ENCODE peak calls at places on chromosomes 4 and X, in nine cellular contexts. D is gastrocnemius medialis; C is osteoblast; F is fibroblast of lung; O is IMR-90; Q is sigmoid colon; M is CD8-positive, alpha-beta T cell; W is neuronal stem cell; N is stomach. X is an unnamed sample. For H3K36me3 and H3K4me1, the result is how much of the 10 kb centered on the place peaks cover.

GRCh38 chrX:96763608-96764007 is 79.0 kb downstream of the DIAPH2 start:
- DNase-seq in F (no peak), Q (no peak), C (peak), M (no peak), W (no peak), O (no peak), D (no peak), N (no peak), X (no peak)

GRCh38 chr4:16000708-16001483 is 37.9 kb upstream of the FGFBP2 start:
- DNase-seq in O (no peak), C (no peak), N (no peak), D (no peak), Q (peak), W (no peak), F (no peak), M (no peak), X (no peak)

GRCh38 chr4:139887378-139887801 is 221.8 kb downstream of the MGST2 start:
- DNase-seq in N (no peak), C (no peak), F (peak), D (no peak), M (no peak), W (no peak), O (peak), Q (no peak), X (no peak)

GRCh38 chr4:25345880-25346279 is 31.2 kb upstream of the ANAPC4 start:
- DNase-seq in D (no peak), N (no peak), Q (no peak), O (no peak), W (no peak), F (no peak), M (no peak), C (no peak), X (no peak)

GRCh38 chr4:159267023-159267939 is 164.4 kb downstream of the RAPGEF2 start:
- DNase-seq in C (peak), Q (no peak), M (no peak), W (no peak), D (no peak), N (no peak), O (peak), F (peak), X (no peak)

GRCh38 chrX:133325422-133325821 is 89.9 kb downstream of the GPC4 start:
- DNase-seq in F (no peak), D (no peak), Q (no peak), W (no peak), N (no peak), M (no peak), C (no peak), O (no peak), X (no peak)

GRCh38 chrX:22575161-22575845 is 302.6 kb downstream of the CBLL2 start:
- DNase-seq in W (no peak), N (no peak), O (peak), D (no peak), M (no peak), Q (no peak), C (no peak), F (peak), X (no peak)

GRCh38 chr4:118346495-118346894 is 6.3 kb downstream of the PRSS12 start:
- DNase-seq in N (no peak), M (no peak), Q (no peak), D (no peak), O (no peak), F (no peak), C (no peak), W (no peak), X (no peak)

DNA sequence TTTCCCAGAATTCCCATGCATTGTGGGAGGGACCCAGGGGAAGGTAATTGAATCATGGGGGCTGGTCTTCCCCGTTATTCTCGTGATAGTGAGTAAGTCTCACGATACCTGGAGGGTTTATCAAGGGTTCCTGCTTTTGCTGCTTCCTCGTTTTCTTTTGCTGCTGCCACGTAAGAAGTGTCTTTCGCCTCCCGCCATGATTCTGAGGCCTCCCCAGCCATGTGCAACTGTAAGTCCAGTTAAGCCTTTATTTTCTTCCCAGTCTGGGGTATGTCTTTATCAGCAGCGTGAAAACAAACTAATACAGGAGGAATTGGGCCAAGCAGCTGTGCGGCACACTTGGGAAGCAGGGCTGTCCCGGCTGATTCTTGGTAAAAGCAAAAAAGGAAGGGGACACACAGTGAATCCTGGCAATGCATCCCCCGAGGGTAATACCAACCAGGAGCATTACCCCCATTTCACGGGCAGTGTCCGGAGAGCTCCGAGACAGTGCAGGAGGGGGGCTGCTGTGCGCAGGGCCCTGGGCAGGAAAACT is 185.7 kb downstream of the AFAP1 start:
- DNase-seq in M (no peak), F (no peak), Q (no peak), C (no peak), N (no peak), O (no peak), D (no peak), W (no peak), X (no peak)
- H3K4me3 ChIP-seq in M (no peak), F (no peak), Q (no peak), C (no peak), N (no peak), O (no peak), D (no peak), W (no peak), X (no peak)

GRCh38 chrX:41711021-41711667 is 12.8 kb upstream of the GPR82 start:
- DNase-seq in F (no peak), M (no peak), N (no peak), O (no peak), Q (no peak), W (no peak), C (no peak), D (no peak), X (no peak)

GRCh38 chrX:41707218-41707617 is 16.8 kb upstream of the GPR82 start:
- DNase-seq in N (no peak), Q (no peak), C (no peak), M (no peak), W (no peak), F (no peak), O (no peak), D (no peak), X (no peak)

GRCh38 chrX:41705042-41705441 is 16.3 kb downstream of the GPR34 start:
- DNase-seq in Q (no peak), N (no peak), M (no peak), O (no peak), D (no peak), C (no peak), F (no peak), W (no peak), X (no peak)

GRCh38 chrX:41703574-41704029 is 14.8 kb downstream of the GPR34 start:
- DNase-seq in M (no peak), N (no peak), O (no peak), C (no peak), F (no peak), Q (no peak), D (no peak), W (no peak), X (no peak)

DNA sequence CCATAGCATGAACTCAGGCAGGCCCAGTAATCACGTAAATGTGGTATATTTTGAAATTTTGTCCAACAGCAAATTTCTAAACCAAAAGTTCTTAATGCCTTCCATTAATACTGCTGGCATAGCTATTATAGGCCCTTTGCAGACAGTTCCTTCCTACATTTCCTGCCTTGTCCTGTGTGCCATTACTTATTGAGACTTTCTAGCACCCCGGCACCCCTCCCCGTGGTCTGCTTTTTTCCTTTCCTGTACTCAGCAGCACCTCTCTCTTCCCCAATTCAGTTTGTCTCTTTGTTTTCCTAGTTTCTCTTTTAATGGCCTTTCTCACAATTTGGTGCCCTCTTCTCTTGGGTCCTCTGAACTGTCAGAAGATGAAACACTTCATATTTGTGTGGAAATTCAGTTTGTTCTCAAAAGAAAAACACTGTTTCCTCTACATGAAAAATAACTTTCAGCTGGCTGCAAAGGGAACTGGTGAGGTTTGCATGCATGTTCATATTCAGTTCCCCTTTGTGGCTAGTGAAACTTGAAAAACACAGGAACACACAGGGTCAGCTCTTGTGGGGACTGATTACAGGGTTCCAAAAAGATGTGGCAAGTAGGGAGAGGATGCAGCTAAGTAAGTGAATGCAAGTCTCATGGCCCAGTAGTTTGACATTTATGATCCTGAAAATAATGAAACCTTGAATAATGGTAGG is 17.1 kb downstream of the GPR34 start:
- DNase-seq in Q (no peak), D (no peak), F (no peak), N (no peak), C (no peak), W (no peak), M (no peak), O (no peak), X (no peak)
- H3K36me3 ChIP-seq in Q (under half), D (under half), F (under half), N (under half), C (under half), W (under half), M (under half), O (under half), X (under half)

GRCh38 chrX:129773649-129774458 is 5.9 kb upstream of the SASH3 start:
- DNase-seq in D (no peak), N (no peak), C (no peak), Q (no peak), M (no peak), W (no peak), F (no peak), O (no peak), X (no peak)
- H3K4me1 ChIP-seq in D (under half), N (under half), C (under half), Q (under half), M (half or more), W (under half), F (under half), O (under half), X (under half)

GRCh38 chr4:153788419-153789276 is at the start of gene SFRP2:
- DNase-seq in C (peak), M (no peak), Q (peak), N (no peak), F (no peak), O (no peak), D (no peak), W (peak), X (peak)
- H3K4me3 ChIP-seq in C (no peak), M (no peak), Q (peak), N (peak), F (no peak), O (no peak), D (peak), W (peak), X (peak)

DNA sequence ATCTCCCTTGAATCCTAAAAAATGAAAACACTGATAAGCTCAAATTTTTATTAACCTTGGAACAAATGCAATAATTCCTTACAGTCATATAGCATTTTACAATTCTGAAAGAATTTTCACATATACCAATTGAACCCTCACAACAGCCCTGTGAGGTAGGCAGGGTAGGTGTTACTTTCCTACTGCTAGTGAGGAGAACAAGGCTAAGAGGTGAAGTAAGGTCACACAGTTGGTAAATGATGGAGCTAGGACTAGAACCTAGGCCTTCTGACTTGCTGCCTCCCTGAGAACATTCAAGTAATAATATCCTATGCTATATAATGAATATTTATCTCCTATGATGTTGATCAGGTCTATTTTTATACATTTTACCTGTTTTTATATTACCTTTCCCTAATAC is 9.7 kb downstream of the TAF9B start:
- DNase-seq in Q (no peak), D (no peak), N (no peak), W (no peak), C (no peak), F (no peak), M (no peak), O (no peak), X (no peak)
- H3K36me3 ChIP-seq in Q (under half), D (under half), N (half or more), W (half or more), C (under half), F (under half), M (under half), O (under half), X (half or more)

GRCh38 chr4:85741421-85741820 is 266.5 kb downstream of the ARHGAP24 start:
- DNase-seq in Q (no peak), D (no peak), O (no peak), M (no peak), F (no peak), N (no peak), W (no peak), C (no peak), X (no peak)
- H3K4me1 ChIP-seq in Q (under half), D (under half), O (under half), M (under half), F (under half), N (under half), W (under half), C (under half), X (under half)

GRCh38 chrX:11687157-11687556 is 21.4 kb upstream of the ARHGAP6 start:
- DNase-seq in D (no peak), C (no peak), N (no peak), O (no peak), M (no peak), Q (no peak), W (no peak), F (no peak), X (no peak)

GRCh38 chrX:11683057-11683456 is 17.3 kb upstream of the ARHGAP6 start:
- DNase-seq in N (no peak), M (no peak), W (no peak), C (no peak), O (no peak), Q (no peak), D (no peak), F (no peak), X (no peak)

GRCh38 chrX:11688201-11688600 is 22.5 kb upstream of the ARHGAP6 start:
- DNase-seq in F (no peak), W (no peak), N (no peak), Q (no peak), C (no peak), O (no peak), D (no peak), M (no peak), X (no peak)
- H3K4me3 ChIP-seq in F (no peak), W (no peak), N (no peak), Q (no peak), C (no peak), O (no peak), D (no peak), M (no peak), X (no peak)

GRCh38 chrX:154542723-154543424 is 3.8 kb downstream of the G6PD start:
- DNase-seq in C (peak), M (no peak), D (peak), Q (no peak), N (no peak), F (no peak), O (no peak), W (no peak), X (no peak)
- H3K36me3 ChIP-seq in C (under half), M (under half), D (under half), Q (under half), N (under half), F (under half), O (under half), W (under half), X (under half)

DNA sequence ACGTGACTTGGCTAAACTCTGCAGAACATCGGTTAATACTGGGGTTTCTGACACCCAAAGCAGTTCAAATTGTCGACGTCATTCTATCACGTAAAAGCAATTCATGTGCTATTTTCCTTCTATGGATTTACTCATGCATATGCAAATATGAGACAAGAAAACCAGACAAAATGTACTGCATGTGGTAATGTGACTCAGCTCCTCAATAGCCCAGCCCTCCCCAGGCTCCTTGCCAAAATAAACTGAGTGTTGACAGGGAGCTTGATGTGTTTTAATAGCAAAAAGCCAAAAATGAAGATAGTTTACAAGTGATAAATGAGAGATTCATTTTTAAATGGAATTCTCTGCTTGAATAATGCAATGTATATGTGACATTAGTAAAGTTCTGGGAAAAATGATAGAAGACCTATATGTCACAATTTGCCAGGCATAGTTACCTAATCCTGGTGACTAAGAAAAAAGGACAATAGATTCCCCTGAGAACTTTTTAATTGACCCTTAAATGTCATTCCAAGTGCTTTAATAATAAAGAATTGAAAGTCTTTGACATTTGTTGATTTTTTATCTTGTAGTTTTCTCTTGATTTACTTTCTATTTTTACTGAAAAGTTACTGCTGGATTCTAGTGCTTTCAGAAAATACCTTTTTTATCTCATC is 1700.6 kb upstream of the TENM3 start:
- DNase-seq in W (no peak), D (no peak), O (peak), M (no peak), Q (no peak), N (no peak), C (no peak), F (peak), X (no peak)
- H3K4me1 ChIP-seq in W (under half), D (under half), O (under half), M (under half), Q (under half), N (under half), C (under half), F (under half), X (under half)

GRCh38 chrX:44876076-44876475 is 3.1 kb downstream of the KDM6A start:
- DNase-seq in Q (no peak), W (no peak), D (no peak), O (peak), M (no peak), F (peak), N (no peak), C (no peak), X (no peak)
- H3K4me3 ChIP-seq in Q (peak), W (no peak), D (peak), O (peak), M (no peak), F (peak), N (peak), C (peak), X (no peak)